ENCODE peak calls at places on chromosome 19, in seven cellular contexts. X is GM04503; A is stimulated activated CD4-positive, alpha-beta T cell treated with anti-CD3 and anti-CD28 coated beads, Interleukin-15, amount 100 ng/mL, for 1 hour; D is GM23338; I is GM13976; G is effector CD8-positive, alpha-beta T cell; C is COR-L47. P is an unnamed sample.

GRCh38 chr19:49470615-49470978 is 3.4 kb upstream of the FLT3LG start:
- DNase-seq in X (no peak), A (no peak), D (no peak), I (no peak), G (no peak), C (no peak), P (no peak)

GRCh38 chr19:3565177-3565576 is 7.6 kb upstream of the HMG20B start:
- DNase-seq in X (no peak), A (no peak), D (no peak), I (no peak), G (no peak), C (no peak), P (peak)

GRCh38 chr19:15829277-15829770 is 13.9 kb upstream of the OR10H1 start:
- DNase-seq in X (no peak), A (no peak), D (no peak), I (no peak), G (no peak), C (no peak), P (no peak)

GRCh38 chr19:42207767-42208259 is 9.7 kb downstream of the DEDD2 start:
- DNase-seq in X (no peak), A (no peak), D (no peak), I (no peak), G (no peak), C (no peak), P (peak)

GRCh38 chr19:8615813-8616596 is 5.5 kb upstream of the ADAMTS10 start:
- DNase-seq in X (no peak), A (no peak), D (peak), I (peak), G (peak), C (no peak), P (peak)

GRCh38 chr19:15252398-15253018 is 20.3 kb upstream of the EPHX3 start:
- DNase-seq in X (peak), A (no peak), D (peak), I (no peak), G (no peak), C (no peak), P (no peak)

GRCh38 chr19:17095141-17095919 is 19.8 kb downstream of the MYO9B start:
- DNase-seq in X (no peak), A (no peak), D (no peak), I (no peak), G (no peak), C (no peak), P (no peak)

GRCh38 chr19:4233282-4233853 is 4.0 kb downstream of the EBI3 start:
- DNase-seq in X (no peak), A (peak), D (peak), I (peak), G (peak), C (no peak), P (peak)

GRCh38 chr19:3451451-3451866 is 28.9 kb downstream of the SMIM24 start:
- DNase-seq in X (no peak), A (no peak), D (no peak), I (no peak), G (no peak), C (no peak), P (peak)

GRCh38 chr19:39563408-39563807 is 23.4 kb upstream of the EID2 start:
- DNase-seq in X (no peak), A (no peak), D (peak), I (no peak), G (no peak), C (no peak), P (no peak)

GRCh38 chr19:45884682-45885555 is 1.0 kb downstream of the IRF2BP1 start:
- DNase-seq in X (no peak), A (no peak), D (peak), I (peak), G (no peak), C (peak), P (peak)

GRCh38 chr19:19642506-19643157 is 825 bp downstream of the GMIP start:
- DNase-seq in X (no peak), A (no peak), D (no peak), I (peak), G (no peak), C (no peak), P (peak)

GRCh38 chr19:1847684-1848398 is 442 bp downstream of the REXO1 start:
- DNase-seq in X (no peak), A (no peak), D (peak), I (no peak), G (no peak), C (no peak), P (peak)

GRCh38 chr19:33458171-33458633 is 63.4 kb downstream of the PEPD start:
- DNase-seq in X (no peak), A (no peak), D (no peak), I (no peak), G (no peak), C (no peak), P (no peak)

GRCh38 chr19:46623915-46624502 is 880 bp downstream of the PTGIR start:
- DNase-seq in X (no peak), A (no peak), D (no peak), I (no peak), G (no peak), C (no peak), P (no peak)

GRCh38 chr19:40457953-40458596 is 7.5 kb downstream of the BLVRB start:
- DNase-seq in X (no peak), A (no peak), D (no peak), I (no peak), G (no peak), C (no peak), P (no peak)

GRCh38 chr19:18183529-18183928 is 9.5 kb upstream of the MPV17L2 start:
- DNase-seq in X (no peak), A (no peak), D (no peak), I (no peak), G (no peak), C (no peak), P (no peak)

GRCh38 chr19:34452671-34453253 is 24.6 kb downstream of the UBA2 start:
- DNase-seq in X (no peak), A (no peak), D (no peak), I (no peak), G (no peak), C (no peak), P (no peak)

GRCh38 chr19:18102916-18103542 is 5.5 kb downstream of the MAST3 start:
- DNase-seq in X (no peak), A (no peak), D (no peak), I (no peak), G (no peak), C (no peak), P (no peak)

GRCh38 chr19:34430738-34431625 is 2.8 kb downstream of the UBA2 start:
- DNase-seq in X (no peak), A (no peak), D (peak), I (peak), G (peak), C (peak), P (peak)

GRCh38 chr19:50290011-50290410 is 39.2 kb downstream of the KCNC3 start:
- DNase-seq in X (no peak), A (no peak), D (peak), I (no peak), G (no peak), C (no peak), P (no peak)

GRCh38 chr19:9860407-9860806 is 25.3 kb downstream of the PIN1 start:
- DNase-seq in X (no peak), A (no peak), D (no peak), I (no peak), G (no peak), C (no peak), P (no peak)

GRCh38 chr19:51637362-51637978 is 7.3 kb upstream of the SIGLEC5 start:
- DNase-seq in X (no peak), A (no peak), D (peak), I (no peak), G (no peak), C (no peak), P (peak)

GRCh38 chr19:1523412-1524205 is at the start of gene PLK5:
- DNase-seq in X (no peak), A (no peak), D (peak), I (no peak), G (no peak), C (no peak), P (no peak)

GRCh38 chr19:45376045-45376724 is 5.8 kb upstream of the ERCC2 start:
- DNase-seq in X (peak), A (no peak), D (peak), I (no peak), G (no peak), C (no peak), P (no peak)

GRCh38 chr19:18456974-18457373 is 19.0 kb upstream of the ISYNA1 start:
- DNase-seq in X (no peak), A (no peak), D (no peak), I (no peak), G (no peak), C (no peak), P (no peak)

P was measured in trophoblast cell.